ENCODE peak calls at places on chromosome 15, in nine cellular contexts. One of them, this sample, is unnamed.

GRCh38 chr15:57554063-57554820 is 37.5 kb upstream of the MYZAP start:
- DNase-seq in hippocampal formation: no peak
- DNase-seq in stimulated activated CD8-positive, alpha-beta memory T cell treated with anti-CD3 and anti-CD28 coated beads, Interleukin-4, amount 100 ng/mL, for 4 hours: no peak
- DNase-seq in GM10248: no peak
- DNase-seq in HEK293T: no peak
- DNase-seq in HS-27A: no peak
- DNase-seq in A549: no peak
- DNase-seq in activated T-helper 1 cell treated with anti-CD3 and anti-CD28 coated beads, Interleukin-2, amount 50 U/mL, for 16 hours: no peak
- DNase-seq in heart left ventricle: no peak
- DNase-seq in this sample: no peak

GRCh38 chr15:80915462-80915861 is 74.2 kb downstream of the MESD start:
- DNase-seq in hippocampal formation: no peak
- DNase-seq in stimulated activated CD8-positive, alpha-beta memory T cell treated with anti-CD3 and anti-CD28 coated beads, Interleukin-4, amount 100 ng/mL, for 4 hours: no peak
- DNase-seq in GM10248: no peak
- DNase-seq in HEK293T: peak; percentile 24
- DNase-seq in HS-27A: no peak
- DNase-seq in A549: no peak
- DNase-seq in activated T-helper 1 cell treated with anti-CD3 and anti-CD28 coated beads, Interleukin-2, amount 50 U/mL, for 16 hours: no peak
- DNase-seq in heart left ventricle: no peak
- DNase-seq in this sample: no peak

GRCh38 chr15:79973445-79974180 is 2.6 kb upstream of the BCL2A1 start:
- DNase-seq in hippocampal formation: no peak
- DNase-seq in stimulated activated CD8-positive, alpha-beta memory T cell treated with anti-CD3 and anti-CD28 coated beads, Interleukin-4, amount 100 ng/mL, for 4 hours: no peak
- DNase-seq in GM10248: no peak
- DNase-seq in HEK293T: no peak
- DNase-seq in HS-27A: no peak
- DNase-seq in A549: no peak
- DNase-seq in activated T-helper 1 cell treated with anti-CD3 and anti-CD28 coated beads, Interleukin-2, amount 50 U/mL, for 16 hours: no peak
- DNase-seq in heart left ventricle: no peak
- DNase-seq in this sample: no peak

GRCh38 chr15:55282284-55282833 is 7.3 kb downstream of the RAB27A start:
- DNase-seq in hippocampal formation: no peak
- DNase-seq in stimulated activated CD8-positive, alpha-beta memory T cell treated with anti-CD3 and anti-CD28 coated beads, Interleukin-4, amount 100 ng/mL, for 4 hours: no peak
- DNase-seq in GM10248: no peak
- DNase-seq in HEK293T: no peak
- DNase-seq in HS-27A: peak; percentile 48
- DNase-seq in A549: no peak
- DNase-seq in activated T-helper 1 cell treated with anti-CD3 and anti-CD28 coated beads, Interleukin-2, amount 50 U/mL, for 16 hours: no peak
- DNase-seq in heart left ventricle: no peak
- DNase-seq in this sample: no peak

GRCh38 chr15:88849376-88850122 is 45.8 kb downstream of the HAPLN3 start:
- DNase-seq in hippocampal formation: no peak
- DNase-seq in stimulated activated CD8-positive, alpha-beta memory T cell treated with anti-CD3 and anti-CD28 coated beads, Interleukin-4, amount 100 ng/mL, for 4 hours: no peak
- DNase-seq in GM10248: no peak
- DNase-seq in HEK293T: no peak
- DNase-seq in HS-27A: no peak
- DNase-seq in A549: no peak
- DNase-seq in activated T-helper 1 cell treated with anti-CD3 and anti-CD28 coated beads, Interleukin-2, amount 50 U/mL, for 16 hours: no peak
- DNase-seq in heart left ventricle: no peak
- DNase-seq in this sample: no peak

GRCh38 chr15:66963084-66963483 is 102.3 kb upstream of the SMAD3 start:
- DNase-seq in hippocampal formation: no peak
- DNase-seq in stimulated activated CD8-positive, alpha-beta memory T cell treated with anti-CD3 and anti-CD28 coated beads, Interleukin-4, amount 100 ng/mL, for 4 hours: no peak
- DNase-seq in GM10248: no peak
- DNase-seq in HEK293T: no peak
- DNase-seq in HS-27A: no peak
- DNase-seq in A549: no peak
- DNase-seq in activated T-helper 1 cell treated with anti-CD3 and anti-CD28 coated beads, Interleukin-2, amount 50 U/mL, for 16 hours: no peak
- DNase-seq in heart left ventricle: no peak
- DNase-seq in this sample: no peak

GRCh38 chr15:77179541-77179998 is 108.7 kb upstream of the TSPAN3 start:
- DNase-seq in hippocampal formation: no peak
- DNase-seq in stimulated activated CD8-positive, alpha-beta memory T cell treated with anti-CD3 and anti-CD28 coated beads, Interleukin-4, amount 100 ng/mL, for 4 hours: no peak
- DNase-seq in GM10248: peak; percentile 47
- DNase-seq in HEK293T: no peak
- DNase-seq in HS-27A: no peak
- DNase-seq in A549: no peak
- DNase-seq in activated T-helper 1 cell treated with anti-CD3 and anti-CD28 coated beads, Interleukin-2, amount 50 U/mL, for 16 hours: no peak
- DNase-seq in heart left ventricle: no peak
- DNase-seq in this sample: no peak

GRCh38 chr15:31062310-31062964 is 39.1 kb downstream of the TRPM1 start:
- DNase-seq in hippocampal formation: no peak
- DNase-seq in stimulated activated CD8-positive, alpha-beta memory T cell treated with anti-CD3 and anti-CD28 coated beads, Interleukin-4, amount 100 ng/mL, for 4 hours: no peak
- DNase-seq in GM10248: no peak
- DNase-seq in HEK293T: no peak
- DNase-seq in HS-27A: no peak
- DNase-seq in A549: no peak
- DNase-seq in activated T-helper 1 cell treated with anti-CD3 and anti-CD28 coated beads, Interleukin-2, amount 50 U/mL, for 16 hours: no peak
- DNase-seq in heart left ventricle: no peak
- DNase-seq in this sample: no peak

GRCh38 chr15:47963265-47963664 is 157.5 kb upstream of the SLC24A5 start:
- DNase-seq in hippocampal formation: no peak
- DNase-seq in stimulated activated CD8-positive, alpha-beta memory T cell treated with anti-CD3 and anti-CD28 coated beads, Interleukin-4, amount 100 ng/mL, for 4 hours: no peak
- DNase-seq in GM10248: no peak
- DNase-seq in HEK293T: no peak
- DNase-seq in HS-27A: no peak
- DNase-seq in A549: no peak
- DNase-seq in activated T-helper 1 cell treated with anti-CD3 and anti-CD28 coated beads, Interleukin-2, amount 50 U/mL, for 16 hours: no peak
- DNase-seq in heart left ventricle: no peak
- DNase-seq in this sample: no peak

GRCh38 chr15:65069179-65069578 is 1.4 kb upstream of the RASL12 start:
- DNase-seq in hippocampal formation: no peak
- DNase-seq in stimulated activated CD8-positive, alpha-beta memory T cell treated with anti-CD3 and anti-CD28 coated beads, Interleukin-4, amount 100 ng/mL, for 4 hours: no peak
- DNase-seq in GM10248: no peak
- DNase-seq in HEK293T: no peak
- DNase-seq in HS-27A: no peak
- DNase-seq in A549: no peak
- DNase-seq in activated T-helper 1 cell treated with anti-CD3 and anti-CD28 coated beads, Interleukin-2, amount 50 U/mL, for 16 hours: no peak
- DNase-seq in heart left ventricle: peak; percentile 75
- DNase-seq in this sample: no peak

This sample was measured in gastrocnemius medialis.